ENCODE peak calls at places on chromosomes 12 and 14, in seven cellular contexts. H is A549; P is CD4-positive, alpha-beta T cell; Z is coronary artery; X is stomach; U is lower lobe of right lung; S is PC-3. I is an unnamed sample.

GRCh38 chr12:5083955-5084849 is 40.5 kb downstream of the KCNA5 start:
- DNase-seq in Z (no peak), S (peak; percentile 60), U (no peak), X (no peak), H (peak; percentile 63), P (no peak), I (peak; percentile 51)

GRCh38 chr14:100203962-100204834 is 34.7 kb upstream of the YY1 start:
- DNase-seq in S (no peak), X (peak; percentile 71), U (no peak), H (no peak), Z (no peak), P (no peak), I (no peak)

GRCh38 chr12:132288516-132289188 is 40.7 kb downstream of the GALNT9 start:
- DNase-seq in U (peak; percentile 31), P (no peak), X (no peak), H (no peak), S (no peak), Z (no peak), I (peak; percentile 39)

GRCh38 chr14:70192915-70193314 is 4.2 kb upstream of the SLC8A3 start:
- DNase-seq in S (no peak), X (no peak), H (no peak), Z (no peak), P (no peak), U (no peak), I (no peak)

GRCh38 chr14:71713061-71713850 is 219.0 kb upstream of the RGS6 start:
- DNase-seq in U (no peak), S (peak; percentile 22), P (no peak), H (no peak), Z (no peak), X (no peak), I (no peak)

GRCh38 chr12:106204312-106204711 is 43.5 kb downstream of the CKAP4 start:
- DNase-seq in S (no peak), X (no peak), U (no peak), Z (no peak), P (no peak), H (no peak), I (no peak)

GRCh38 chr12:55682087-55682796 is 25.5 kb downstream of the ITGA7 start:
- DNase-seq in U (no peak), X (no peak), H (peak; percentile 23), P (no peak), Z (peak; percentile 59), S (no peak), I (no peak)

GRCh38 chr12:43728117-43728516 is 30.5 kb downstream of the PUS7L start:
- DNase-seq in Z (no peak), H (no peak), U (no peak), X (no peak), S (peak; percentile 49), P (no peak), I (no peak)

GRCh38 chr12:21683115-21683514 is 25.5 kb upstream of the LDHB start:
- DNase-seq in Z (no peak), U (no peak), H (no peak), S (no peak), P (no peak), X (no peak), I (no peak)

GRCh38 chr12:40215977-40216376 is 8.8 kb upstream of the LRRK2 start:
- DNase-seq in X (no peak), Z (no peak), S (peak; percentile 35), U (no peak), H (no peak), P (no peak), I (no peak)

GRCh38 chr14:74947353-74948227 is 7.8 kb downstream of the PGF start:
- DNase-seq in U (no peak), H (no peak), X (no peak), P (no peak), S (no peak), Z (no peak), I (no peak)

GRCh38 chr14:74946659-74947281 is 8.6 kb downstream of the PGF start:
- DNase-seq in H (no peak), Z (peak; percentile 68), U (no peak), P (no peak), X (no peak), S (no peak), I (no peak)

GRCh38 chr14:74945852-74946658 is 9.3 kb downstream of the PGF start:
- DNase-seq in U (peak; percentile 72), X (peak; percentile 78), P (peak; percentile 67), H (peak; percentile 95), Z (no peak), S (peak; percentile 85), I (peak; percentile 73)

GRCh38 chr14:74942608-74943007 is 12.8 kb downstream of the PGF start:
- DNase-seq in S (no peak), X (no peak), H (no peak), Z (no peak), U (no peak), P (no peak), I (no peak)

GRCh38 chr14:74945261-74945851 is 10.0 kb downstream of the PGF start:
- DNase-seq in Z (no peak), U (no peak), P (no peak), X (no peak), S (peak; percentile 49), H (peak; percentile 75), I (no peak)
- TF ChIP-seq CTCF in Z (no peak), U (peak; percentile 47), P (peak; percentile 25), X (no peak), S (peak; percentile 82), H (peak; percentile 62), I (peak; percentile 60)

GRCh38 chr14:93084866-93085857 is 30.6 kb downstream of the ITPK1 start:
- DNase-seq in S (no peak), U (no peak), X (no peak), H (no peak), P (no peak), Z (no peak), I (no peak)

GRCh38 chr14:93083898-93084297 is 31.8 kb downstream of the ITPK1 start:
- DNase-seq in X (no peak), U (no peak), Z (no peak), H (no peak), P (no peak), S (no peak), I (no peak)

GRCh38 chr14:93086441-93087055 is 29.2 kb downstream of the ITPK1 start:
- DNase-seq in U (no peak), P (no peak), S (no peak), H (no peak), Z (no peak), X (no peak), I (no peak)

GRCh38 chr14:93084402-93084801 is 31.3 kb downstream of the ITPK1 start:
- DNase-seq in H (no peak), Z (no peak), X (no peak), S (no peak), U (no peak), P (no peak), I (no peak)

DNA sequence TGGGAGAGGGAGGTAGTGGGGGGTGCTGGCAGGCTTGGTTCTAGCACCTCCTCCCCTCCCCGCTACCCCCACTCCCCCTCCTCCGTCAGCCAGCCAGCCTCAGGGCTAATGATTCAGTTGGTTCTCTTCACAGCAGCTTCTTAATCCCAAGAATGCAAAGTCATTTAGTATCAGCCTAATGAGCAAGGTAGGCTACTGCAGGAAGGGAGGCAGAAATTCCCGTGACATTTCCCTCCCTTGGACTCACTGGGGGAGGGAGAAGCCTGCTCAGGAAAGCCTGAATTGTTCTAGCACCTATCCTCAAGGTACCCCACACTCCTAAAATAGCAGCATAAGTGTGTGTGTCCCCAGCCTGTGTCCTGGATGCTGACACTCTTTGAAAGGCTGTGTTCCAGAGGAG is 29.8 kb downstream of the ITPK1 start:
- DNase-seq in U (no peak), H (no peak), P (no peak), S (peak; percentile 45), Z (no peak), X (no peak), I (no peak)
- H3K27ac ChIP-seq in U (no peak overlapping the region), H (peak overlapping the region; percentile 43), P (no peak overlapping the region), S (peak overlapping the region; percentile 49), Z (no peak overlapping the region), X (no peak overlapping the region), I (no peak overlapping the region)

DNA sequence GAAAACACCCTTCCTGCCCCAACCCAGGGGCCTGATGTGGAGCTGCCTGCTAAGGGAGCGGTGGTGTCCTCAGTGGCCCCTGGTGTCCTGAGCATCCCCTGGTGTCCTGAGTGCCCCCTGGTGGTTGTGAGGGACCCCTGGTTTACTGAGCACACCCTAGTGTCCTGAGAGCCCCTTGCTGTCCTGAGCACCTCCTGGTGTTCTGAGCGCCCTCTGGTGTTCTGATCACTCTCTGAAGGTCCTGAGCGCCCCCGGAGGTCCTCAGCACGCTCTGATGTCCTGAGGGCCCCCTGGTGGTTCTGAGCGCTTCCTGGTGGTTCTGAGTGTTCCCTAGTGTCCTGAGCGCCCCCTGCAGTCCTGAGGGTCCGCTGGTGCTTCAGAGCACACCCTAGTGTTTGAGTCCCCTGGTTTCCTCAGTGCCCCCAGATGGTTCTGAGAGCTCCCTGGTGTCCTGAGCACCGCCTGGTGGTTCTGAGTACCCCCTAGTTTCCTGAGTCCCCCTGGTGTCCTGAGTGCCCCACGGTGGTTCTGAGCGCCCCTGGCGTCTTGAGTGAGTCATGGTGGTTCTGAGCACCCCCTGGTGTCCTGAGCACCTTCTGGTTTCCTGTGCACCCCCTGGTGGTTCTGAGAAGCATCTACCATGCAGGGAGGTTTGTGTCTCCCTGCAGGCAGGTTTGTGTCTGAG is 1004.2 kb downstream of the TMEM121 start:
- DNase-seq in X (no peak), H (no peak), S (no peak), Z (no peak), U (no peak), P (no peak), I (no peak)
- TF ChIP-seq CTCF in X (no peak), H (no peak), S (peak; percentile 17), Z (no peak), U (no peak), P (peak; percentile 21), I (no peak)

GRCh38 chr12:104508752-104509446 is 52.2 kb downstream of the CHST11 start:
- DNase-seq in H (no peak), X (no peak), P (no peak), S (no peak), U (no peak), Z (no peak), I (no peak)

GRCh38 chr12:104507672-104508071 is 50.9 kb downstream of the CHST11 start:
- DNase-seq in S (no peak), Z (no peak), H (no peak), X (no peak), P (no peak), U (no peak), I (no peak)

GRCh38 chr12:104505095-104505819 is 48.5 kb downstream of the CHST11 start:
- DNase-seq in Z (no peak), X (no peak), P (no peak), H (no peak), S (no peak), U (no peak), I (no peak)

GRCh38 chr12:104504151-104504550 is 47.4 kb downstream of the CHST11 start:
- DNase-seq in X (no peak), S (no peak), U (no peak), Z (no peak), H (no peak), P (no peak), I (no peak)

DNA sequence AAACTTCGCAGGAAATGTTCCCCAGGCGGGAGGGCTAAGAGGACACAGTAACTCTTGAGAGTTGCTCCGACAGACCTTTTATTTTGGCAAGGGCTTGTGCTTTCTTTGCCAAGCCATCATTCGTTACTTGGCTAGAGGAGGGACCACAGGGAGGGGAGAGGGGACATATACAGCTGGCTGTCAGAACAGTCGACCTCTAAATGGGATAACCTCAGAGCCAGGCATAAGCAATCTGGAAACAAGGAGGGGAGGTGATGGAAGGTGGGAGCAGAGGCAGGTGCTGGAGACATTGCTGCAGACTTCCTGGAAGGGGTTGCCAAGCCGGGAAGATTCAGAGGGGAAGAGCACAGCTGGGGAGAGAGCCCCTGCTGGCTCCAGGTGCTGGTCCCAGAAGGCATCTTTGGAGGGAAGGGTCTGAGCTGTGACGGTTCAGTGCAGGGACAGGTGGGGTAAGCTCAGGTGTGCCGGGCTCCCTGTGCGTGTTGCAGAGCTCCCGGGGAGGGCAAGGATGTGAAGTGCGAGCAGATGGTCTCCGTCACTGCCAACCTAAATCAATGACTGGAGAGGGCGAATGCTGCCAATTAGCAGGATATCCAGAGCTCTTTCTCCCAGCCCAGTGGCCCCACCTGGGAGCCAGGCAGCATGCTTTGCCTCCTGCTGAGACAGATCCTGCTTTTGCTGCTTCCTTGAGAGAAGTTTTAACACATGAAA is 50.1 kb downstream of the CHST11 start:
- DNase-seq in X (no peak), P (no peak), U (no peak), H (no peak), Z (no peak), S (no peak), I (no peak)
- H3K27ac ChIP-seq in X (no peak overlapping the region), P (no peak overlapping the region), U (no peak overlapping the region), H (no peak overlapping the region), Z (no peak overlapping the region), S (no peak overlapping the region), I (no peak overlapping the region)

I was measured in dorsolateral prefrontal cortex.